ENCODE peak calls at places on chromosomes 3 and 15, in eight cellular contexts. D is neural progenitor cell, C is GM23338, H is fibroblast of lung, J is mesenchymal stem cell, N is HepG2, B is PC-9, F is PC-3. A is an unnamed sample.

GRCh38 chr3:49882182-49882581 is 12.5 kb upstream of the CAMKV start:
- DNase-seq in D (no peak), C (no peak), H (peak; percentile 45), J (peak; percentile 42), N (no peak), B (no peak), F (no peak), A (no peak)

GRCh38 chr15:57651445-57651844 is 55.1 kb upstream of the POLR2M start:
- DNase-seq in D (no peak), C (no peak), H (no peak), J (no peak), N (no peak), B (no peak), F (no peak), A (no peak)

GRCh38 chr15:40108061-40108854 is 421 bp downstream of the BMF start:
- DNase-seq in D (peak; percentile 52), C (peak; percentile 53), H (peak; percentile 66), J (peak; percentile 71), N (no peak), B (no peak), F (peak; percentile 32), A (peak; percentile 70)

GRCh38 chr3:54841461-54841860 is 86.4 kb downstream of the LRTM1 start:
- DNase-seq in D (no peak), C (no peak), H (no peak), J (no peak), N (no peak), B (no peak), F (no peak), A (peak; percentile 47)

GRCh38 chr3:159775372-159775961 is 213.2 kb upstream of the IL12A start:
- DNase-seq in D (peak; percentile 77), C (peak; percentile 62), H (peak; percentile 89), J (peak; percentile 64), N (no peak), B (peak; percentile 61), F (no peak), A (peak; percentile 72)

GRCh38 chr15:90710436-90710835 is 6.7 kb upstream of the BLM start:
- DNase-seq in D (peak; percentile 13), C (peak; percentile 59), H (peak; percentile 6), J (no peak), N (no peak), B (no peak), F (no peak), A (peak; percentile 70)

GRCh38 chr3:113222412-113223086 is 11.2 kb downstream of the BOC start:
- DNase-seq in D (no peak), C (no peak), H (no peak), J (no peak), N (no peak), B (no peak), F (no peak), A (no peak)

GRCh38 chr15:37059051-37059450 is 41.3 kb downstream of the MEIS2 start:
- DNase-seq in D (no peak), C (no peak), H (peak; percentile 94), J (peak; percentile 82), N (no peak), B (peak; percentile 91), F (peak; percentile 92), A (no peak)

GRCh38 chr15:98562361-98562791 is 86.0 kb upstream of the IGF1R start:
- DNase-seq in D (no peak), C (no peak), H (no peak), J (no peak), N (no peak), B (peak; percentile 57), F (no peak), A (no peak)

GRCh38 chr3:69649713-69650419 is 89.4 kb upstream of the MITF start:
- DNase-seq in D (no peak), C (no peak), H (peak; percentile 80), J (no peak), N (no peak), B (no peak), F (peak; percentile 57), A (no peak)

GRCh38 chr3:43346990-43347749 is 60.8 kb downstream of the SNRK start:
- DNase-seq in D (no peak), C (no peak), H (peak; percentile 54), J (peak; percentile 17), N (no peak), B (no peak), F (no peak), A (no peak)

GRCh38 chr3:195259146-195259563 is 11.8 kb downstream of the XXYLT1 start:
- DNase-seq in D (no peak), C (no peak), H (peak; percentile 60), J (peak; percentile 72), N (no peak), B (no peak), F (peak; percentile 30), A (peak; percentile 79)

GRCh38 chr3:60742606-60743145 is 508.6 kb downstream of the FHIT start:
- DNase-seq in D (peak; percentile 75), C (peak; percentile 87), H (peak; percentile 47), J (peak; percentile 41), N (peak; percentile 25), B (peak; percentile 37), F (peak; percentile 80), A (peak; percentile 94)

GRCh38 chr15:69526696-69527095 is 74.1 kb downstream of the RPLP1 start:
- DNase-seq in D (peak; percentile 90), C (no peak), H (no peak), J (no peak), N (no peak), B (no peak), F (no peak), A (no peak)

GRCh38 chr3:155335955-155336354 is 42.5 kb upstream of the STRIT1 start:
- DNase-seq in D (no peak), C (no peak), H (no peak), J (no peak), N (no peak), B (no peak), F (no peak), A (no peak)

GRCh38 chr15:74245342-74245931 is 9.3 kb downstream of the CCDC33 start:
- DNase-seq in D (peak; percentile 81), C (peak; percentile 68), H (no peak), J (no peak), N (no peak), B (no peak), F (no peak), A (peak; percentile 86)

GRCh38 chr3:38143511-38143910 is 5.0 kb downstream of the MYD88 start:
- DNase-seq in D (no peak), C (no peak), H (no peak), J (no peak), N (no peak), B (no peak), F (no peak), A (no peak)

GRCh38 chr3:62805578-62805977 is 69.6 kb downstream of the CADPS start:
- DNase-seq in D (peak; percentile 70), C (no peak), H (no peak), J (no peak), N (no peak), B (no peak), F (no peak), A (peak; percentile 39)

GRCh38 chr3:121064121-121064520 is 156.1 kb downstream of the STXBP5L start:
- DNase-seq in D (no peak), C (no peak), H (no peak), J (no peak), N (peak; percentile 2), B (no peak), F (peak; percentile 55), A (no peak)

GRCh38 chr3:123143669-123144411 is 57.9 kb upstream of the SEC22A start:
- DNase-seq in D (peak; percentile 18), C (peak; percentile 41), H (no peak), J (no peak), N (peak; percentile 58), B (peak; percentile 54), F (no peak), A (peak; percentile 79)

GRCh38 chr15:67146214-67146613 is 80.8 kb downstream of the SMAD3 start:
- DNase-seq in D (no peak), C (no peak), H (peak; percentile 82), J (peak; percentile 89), N (peak; percentile 68), B (no peak), F (peak; percentile 61), A (no peak)
- H3K4me2 ChIP-seq in D (peak overlapping the region; percentile 32), C (peak overlapping the region; percentile 50), H (peak overlapping the region; percentile 8), J (no peak overlapping the region), N (peak overlapping the region; percentile 88), B (peak overlapping the region; percentile 76), F (peak overlapping the region; percentile 62), A (no peak overlapping the region)

DNA sequence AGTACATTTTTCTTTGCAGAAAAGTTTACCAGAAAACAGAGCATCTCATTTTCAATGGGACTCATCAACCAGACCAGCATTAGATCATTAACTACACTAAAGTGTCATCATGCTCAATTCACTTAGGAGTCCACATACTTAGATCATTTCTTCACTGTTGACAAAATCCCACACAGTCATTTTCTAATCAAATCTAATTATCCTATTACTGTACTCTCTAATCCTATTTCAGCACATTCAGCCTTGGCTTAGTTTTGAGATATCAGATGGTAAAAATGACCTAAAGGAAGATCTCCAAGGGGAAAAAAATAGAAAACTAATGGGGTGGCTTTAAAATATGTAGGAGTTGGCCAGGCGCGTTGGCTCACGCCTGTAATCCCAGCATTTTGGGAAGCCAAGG is 5.2 kb upstream of the CTXN2 start:
- DNase-seq in D (no peak), C (no peak), H (no peak), J (no peak), N (no peak), B (no peak), F (no peak), A (no peak)
- H3K27me3 ChIP-seq in D (peaks cover 3% of the 10 kb centered on the region), C (peaks cover 1% of the 10 kb centered on the region), H (no peaks in the 10 kb centered on the region), J (no peaks in the 10 kb centered on the region), N (no peaks in the 10 kb centered on the region), B (no peaks in the 10 kb centered on the region), F (no peaks in the 10 kb centered on the region), A (no peaks in the 10 kb centered on the region)

GRCh38 chr3:178341636-178342035 is 194.6 kb upstream of the KCNMB2 start:
- DNase-seq in D (no peak), C (no peak), H (no peak), J (no peak), N (no peak), B (no peak), F (no peak), A (no peak)
- H3K4me2 ChIP-seq in D (no peak overlapping the region), C (peak overlapping the region; percentile 3), H (no peak overlapping the region), J (no peak overlapping the region), N (no peak overlapping the region), B (no peak overlapping the region), F (no peak overlapping the region), A (no peak overlapping the region)

DNA sequence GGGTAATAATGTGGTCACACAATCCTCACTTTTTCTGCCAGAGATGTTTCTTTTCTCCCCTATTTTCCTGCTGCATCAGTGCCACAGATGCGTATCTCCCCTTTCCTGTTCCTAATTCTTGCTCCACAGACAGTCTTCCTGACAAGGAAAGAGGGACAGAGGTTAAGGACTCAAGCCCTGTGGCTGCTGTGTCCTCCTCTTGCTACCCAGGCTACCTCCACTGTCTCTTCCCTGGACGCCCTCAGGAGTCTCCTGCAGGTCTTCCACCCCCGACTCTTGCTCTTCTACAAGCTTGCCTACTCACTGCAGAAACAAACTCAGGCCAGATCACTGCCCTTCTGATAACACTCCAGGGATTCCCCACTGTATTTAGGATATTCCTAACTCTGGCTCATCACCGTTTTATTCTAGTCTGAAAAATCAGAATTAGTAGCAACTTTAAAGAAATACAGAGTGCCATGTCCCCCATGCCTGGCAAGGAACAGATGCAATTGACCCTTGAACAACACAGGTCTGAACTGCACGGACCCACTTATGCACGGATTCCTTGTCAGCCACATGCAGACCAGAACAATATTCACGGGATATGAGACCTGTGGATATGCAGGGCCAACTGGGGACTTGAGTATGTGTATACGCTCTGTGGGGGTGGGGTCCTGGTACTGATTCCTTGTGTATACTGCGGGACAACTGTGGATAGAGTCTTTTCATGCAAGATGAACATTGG is 151.8 kb downstream of the GHSR start:
- DNase-seq in D (no peak), C (no peak), H (no peak), J (no peak), N (no peak), B (no peak), F (no peak), A (no peak)
- H3K27me3 ChIP-seq in D (no peaks in the 10 kb centered on the region), C (no peaks in the 10 kb centered on the region), H (no peaks in the 10 kb centered on the region), J (no peaks in the 10 kb centered on the region), N (no peaks in the 10 kb centered on the region), B (no peaks in the 10 kb centered on the region), F (no peaks in the 10 kb centered on the region), A (no peaks in the 10 kb centered on the region)

GRCh38 chr3:192847918-192848317 is 69.7 kb downstream of the MB21D2 start:
- DNase-seq in D (no peak), C (no peak), H (peak; percentile 70), J (peak; percentile 65), N (no peak), B (no peak), F (no peak), A (no peak)
- H3K4me2 ChIP-seq in D (no peak overlapping the region), C (no peak overlapping the region), H (no peak overlapping the region), J (no peak overlapping the region), N (no peak overlapping the region), B (no peak overlapping the region), F (no peak overlapping the region), A (no peak overlapping the region)

A was measured in mesendoderm.